ENCODE peak calls at places on chromosomes 1 and 21, in six cellular contexts. One of them, this sample, is unnamed.
A peak's percentile ranks its signal among the peaks of the same experiment; 100 is the strongest.

GRCh38 chr21:21845901-21846396 is 847.7 kb downstream of the NCAM2 start:
- DNase-seq in endothelial cell: no peak
- DNase-seq in adrenal gland: no peak
- DNase-seq in transverse colon: no peak
- DNase-seq in cardiac fibroblast: no peak
- DNase-seq in pancreas: no peak
- DNase-seq in this sample: no peak

GRCh38 chr1:116769561-116769977 is 15.3 kb downstream of the CD2 start:
- DNase-seq in endothelial cell: no peak
- DNase-seq in adrenal gland: no peak
- DNase-seq in transverse colon: peak; percentile 37
- DNase-seq in cardiac fibroblast: peak; percentile 32
- DNase-seq in pancreas: no peak
- DNase-seq in this sample: no peak

GRCh38 chr1:208778417-208778816 is 534.2 kb upstream of the PLXNA2 start:
- DNase-seq in endothelial cell: no peak
- DNase-seq in adrenal gland: no peak
- DNase-seq in transverse colon: no peak
- DNase-seq in cardiac fibroblast: no peak
- DNase-seq in pancreas: no peak
- DNase-seq in this sample: no peak

GRCh38 chr1:154328318-154329151 is 3.2 kb downstream of the ATP8B2 start:
- DNase-seq in endothelial cell: peak; percentile 73
- DNase-seq in adrenal gland: peak; percentile 83
- DNase-seq in transverse colon: peak; percentile 89
- DNase-seq in cardiac fibroblast: peak; percentile 78
- DNase-seq in pancreas: peak; percentile 82
- DNase-seq in this sample: no peak

GRCh38 chr1:3827813-3828307 is 29.2 kb downstream of the CEP104 start:
- DNase-seq in endothelial cell: no peak
- DNase-seq in adrenal gland: no peak
- DNase-seq in transverse colon: no peak
- DNase-seq in cardiac fibroblast: no peak
- DNase-seq in pancreas: no peak
- DNase-seq in this sample: no peak

GRCh38 chr1:28894785-28895184 is 19.6 kb upstream of the EPB41 start:
- DNase-seq in endothelial cell: no peak
- DNase-seq in adrenal gland: no peak
- DNase-seq in transverse colon: no peak
- DNase-seq in cardiac fibroblast: no peak
- DNase-seq in pancreas: no peak
- DNase-seq in this sample: no peak

GRCh38 chr1:67390041-67390887 is 39.9 kb downstream of the SERBP1 start:
- DNase-seq in endothelial cell: no peak
- DNase-seq in adrenal gland: no peak
- DNase-seq in transverse colon: no peak
- DNase-seq in cardiac fibroblast: peak; percentile 38
- DNase-seq in pancreas: no peak
- DNase-seq in this sample: peak; percentile 37

GRCh38 chr21:32463367-32463766 is 50.9 kb downstream of the EVA1C start:
- DNase-seq in endothelial cell: no peak
- DNase-seq in adrenal gland: peak; percentile 39
- DNase-seq in transverse colon: no peak
- DNase-seq in cardiac fibroblast: peak; percentile 72
- DNase-seq in pancreas: no peak
- DNase-seq in this sample: no peak

GRCh38 chr1:248406721-248407692 is 4.2 kb downstream of the OR2T1 start:
- DNase-seq in endothelial cell: no peak
- DNase-seq in adrenal gland: no peak
- DNase-seq in transverse colon: no peak
- DNase-seq in cardiac fibroblast: no peak
- DNase-seq in pancreas: no peak
- DNase-seq in this sample: no peak

DNA sequence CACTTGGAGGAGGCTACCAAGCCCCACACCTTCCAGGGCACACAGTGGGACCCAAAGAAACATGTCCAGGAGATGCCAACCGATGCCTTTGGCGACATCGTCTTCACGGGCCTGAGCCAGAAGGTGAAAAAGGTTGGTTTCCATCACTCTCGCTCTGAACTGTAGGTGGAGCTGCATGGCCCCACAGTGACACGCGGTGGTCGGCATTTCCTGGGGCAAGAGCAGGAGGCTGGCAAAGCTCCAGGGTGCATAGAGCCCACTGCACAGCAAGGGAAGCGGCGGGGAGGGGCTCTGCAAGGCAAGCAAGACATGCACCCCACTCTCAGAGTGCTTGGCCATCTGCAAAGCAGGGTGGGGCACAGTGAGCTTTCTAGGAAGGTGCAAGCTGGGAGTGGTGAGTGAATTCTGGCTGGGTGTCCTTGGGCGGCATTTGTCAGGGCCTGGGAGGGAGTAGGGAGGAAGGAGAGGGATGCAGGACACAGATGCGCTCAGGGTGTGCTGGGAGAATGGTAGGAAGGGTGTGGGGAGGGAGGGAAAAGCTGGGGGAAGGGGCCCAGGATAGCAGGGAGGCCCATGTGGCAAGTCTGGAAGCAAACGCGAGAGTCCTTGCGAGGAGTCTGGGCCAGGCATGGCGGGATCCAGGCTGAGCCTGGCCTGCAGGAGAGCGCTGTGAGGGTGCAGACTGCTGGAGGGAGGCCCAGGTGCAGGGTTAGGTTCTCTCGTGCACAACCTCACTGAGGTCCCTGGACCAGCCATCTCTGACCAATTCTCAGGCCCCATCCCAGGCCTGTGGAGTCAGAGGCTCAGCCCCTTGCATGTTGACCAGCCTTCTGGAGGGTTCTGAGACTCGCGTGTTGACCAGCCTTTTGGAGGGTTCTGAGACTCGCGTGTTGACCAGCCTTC is 11.0 kb downstream of the TRPM2 start:
- DNase-seq in endothelial cell: no peak
- DNase-seq in adrenal gland: no peak
- DNase-seq in transverse colon: no peak
- DNase-seq in cardiac fibroblast: no peak
- DNase-seq in pancreas: no peak
- DNase-seq in this sample: no peak
- TF ChIP-seq CTCF in endothelial cell: no peak
- TF ChIP-seq CTCF in adrenal gland: no peak
- TF ChIP-seq CTCF in transverse colon: no peak
- TF ChIP-seq CTCF in cardiac fibroblast: no peak
- TF ChIP-seq CTCF in pancreas: no peak
- TF ChIP-seq CTCF in this sample: no peak

DNA sequence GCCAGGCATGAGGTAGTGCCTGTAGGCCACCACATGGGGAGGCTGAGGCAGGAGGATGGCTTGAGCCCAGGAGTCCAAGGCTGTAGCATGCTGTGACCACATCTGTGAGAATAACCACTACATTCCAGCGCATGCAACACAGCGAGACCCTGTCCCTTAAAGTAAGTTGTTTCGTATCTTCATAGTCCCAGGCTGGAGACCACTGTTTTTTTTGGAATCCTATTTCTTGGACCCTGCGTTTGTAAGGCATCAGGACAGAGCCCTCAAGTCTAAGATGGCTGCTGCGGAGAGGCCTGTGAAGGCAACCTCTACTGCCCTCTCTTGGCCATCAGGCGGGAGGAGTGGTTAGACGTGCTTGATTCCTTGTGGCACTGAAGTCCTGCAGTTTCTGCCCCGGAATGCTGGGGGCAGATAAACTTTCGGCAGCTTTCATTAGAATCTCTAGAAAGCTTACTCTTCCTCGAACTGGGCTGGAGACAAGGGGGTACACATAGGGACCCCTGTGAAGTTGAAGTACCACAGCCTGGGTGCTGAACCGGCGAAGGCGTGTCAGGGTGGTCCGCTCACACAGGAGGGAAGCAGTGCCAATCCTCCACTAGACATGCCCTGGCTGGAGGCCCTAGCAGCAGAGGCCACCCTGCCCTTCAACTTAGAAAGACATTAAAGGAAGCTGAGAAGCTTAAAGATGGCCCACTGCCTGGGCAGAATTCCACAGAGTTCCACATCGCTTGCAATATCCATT is 36.6 kb downstream of the RABIF start:
- DNase-seq in endothelial cell: peak; percentile 67
- DNase-seq in adrenal gland: peak; percentile 52
- DNase-seq in transverse colon: peak; percentile 35
- DNase-seq in cardiac fibroblast: peak; percentile 80
- DNase-seq in pancreas: no peak
- DNase-seq in this sample: no peak
- TF ChIP-seq CTCF in endothelial cell: peak; percentile 58
- TF ChIP-seq CTCF in adrenal gland: peak; percentile 13
- TF ChIP-seq CTCF in transverse colon: peak; percentile 45
- TF ChIP-seq CTCF in cardiac fibroblast: peak; percentile 64
- TF ChIP-seq CTCF in pancreas: no peak
- TF ChIP-seq CTCF in this sample: peak; percentile 46

GRCh38 chr1:178339834-178340233 is 156.9 kb downstream of the CLEC20A start:
- DNase-seq in endothelial cell: no peak
- DNase-seq in adrenal gland: no peak
- DNase-seq in transverse colon: no peak
- DNase-seq in cardiac fibroblast: no peak
- DNase-seq in pancreas: no peak
- DNase-seq in this sample: no peak
- TF ChIP-seq CTCF in endothelial cell: no peak
- TF ChIP-seq CTCF in adrenal gland: no peak
- TF ChIP-seq CTCF in transverse colon: no peak
- TF ChIP-seq CTCF in cardiac fibroblast: no peak
- TF ChIP-seq CTCF in pancreas: no peak
- TF ChIP-seq CTCF in this sample: no peak

GRCh38 chr1:178294654-178295053 is 200.8 kb downstream of the RASAL2 start:
- DNase-seq in endothelial cell: no peak
- DNase-seq in adrenal gland: no peak
- DNase-seq in transverse colon: no peak
- DNase-seq in cardiac fibroblast: no peak
- DNase-seq in pancreas: no peak
- DNase-seq in this sample: no peak

GRCh38 chr1:178301141-178301540 is 195.6 kb downstream of the CLEC20A start:
- DNase-seq in endothelial cell: no peak
- DNase-seq in adrenal gland: no peak
- DNase-seq in transverse colon: no peak
- DNase-seq in cardiac fibroblast: no peak
- DNase-seq in pancreas: no peak
- DNase-seq in this sample: no peak

DNA sequence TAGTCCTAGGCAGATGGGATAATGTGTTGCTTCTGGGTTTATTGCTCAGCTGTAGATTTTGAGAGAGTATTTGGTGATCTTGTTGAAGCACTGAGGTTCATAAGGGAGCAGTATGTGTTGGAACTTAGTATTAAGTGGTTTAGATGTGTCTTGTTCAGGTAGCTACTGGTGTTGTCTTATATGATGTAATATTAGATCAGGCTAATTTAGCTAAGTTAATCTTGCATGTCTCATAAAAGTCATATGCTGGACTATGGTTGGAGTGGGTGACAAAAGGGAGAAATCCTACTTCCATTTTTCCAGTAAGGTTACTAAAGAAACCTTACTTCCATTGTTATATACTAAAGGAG is 196.4 kb downstream of the CLEC20A start:
- DNase-seq in endothelial cell: no peak
- DNase-seq in adrenal gland: no peak
- DNase-seq in transverse colon: no peak
- DNase-seq in cardiac fibroblast: no peak
- DNase-seq in pancreas: no peak
- DNase-seq in this sample: no peak
- TF ChIP-seq CTCF in endothelial cell: no peak
- TF ChIP-seq CTCF in adrenal gland: no peak
- TF ChIP-seq CTCF in transverse colon: no peak
- TF ChIP-seq CTCF in cardiac fibroblast: no peak
- TF ChIP-seq CTCF in pancreas: no peak
- TF ChIP-seq CTCF in this sample: no peak

DNA sequence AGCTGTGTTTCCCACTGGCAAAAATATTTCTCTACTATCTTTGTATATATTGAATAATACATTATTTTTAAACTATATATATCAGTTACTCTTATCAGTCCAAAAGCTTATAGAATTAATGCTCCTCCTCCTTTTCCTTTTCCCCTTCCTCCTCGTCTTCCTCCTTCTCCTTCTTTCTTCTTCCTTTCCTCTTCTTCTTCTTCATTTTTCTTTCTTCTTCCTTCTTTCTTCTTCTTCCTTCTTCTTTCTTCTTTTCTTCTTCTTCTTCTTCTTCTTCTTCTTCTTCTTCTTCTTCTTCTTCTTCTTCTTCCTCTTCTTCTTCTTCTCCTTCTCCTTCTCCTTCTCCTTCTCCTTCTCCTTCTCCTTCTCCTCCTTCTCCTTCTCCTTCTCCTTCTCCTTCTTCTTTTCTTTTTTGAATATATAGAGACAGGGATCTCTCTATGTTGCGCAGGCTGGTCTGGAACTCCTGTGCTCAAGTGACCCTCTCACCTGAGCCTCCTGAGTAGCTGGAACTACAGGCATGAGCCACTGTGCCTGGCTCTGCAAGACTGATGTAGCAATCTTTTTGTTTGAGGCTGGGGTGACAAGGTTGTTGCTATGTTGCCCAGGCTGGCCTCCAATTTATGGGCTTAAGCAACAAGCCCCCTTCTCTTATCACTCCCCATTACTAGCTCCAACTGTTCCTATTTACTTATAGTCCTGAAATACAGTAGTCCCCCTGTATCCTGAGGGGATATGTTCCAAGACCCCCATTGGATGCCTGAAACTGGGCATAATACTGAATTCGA is 47.4 kb downstream of the MAGI3 start:
- DNase-seq in endothelial cell: no peak
- DNase-seq in adrenal gland: no peak
- DNase-seq in transverse colon: no peak
- DNase-seq in cardiac fibroblast: no peak
- DNase-seq in pancreas: no peak
- DNase-seq in this sample: no peak
- TF ChIP-seq CTCF in endothelial cell: no peak
- TF ChIP-seq CTCF in adrenal gland: no peak
- TF ChIP-seq CTCF in transverse colon: no peak
- TF ChIP-seq CTCF in cardiac fibroblast: no peak
- TF ChIP-seq CTCF in pancreas: no peak
- TF ChIP-seq CTCF in this sample: no peak

GRCh38 chr1:210328746-210329488 is at the start of gene HHAT:
- DNase-seq in endothelial cell: peak; percentile 79
- DNase-seq in adrenal gland: peak; percentile 82
- DNase-seq in transverse colon: peak; percentile 86
- DNase-seq in cardiac fibroblast: peak; percentile 81
- DNase-seq in pancreas: peak; percentile 71
- DNase-seq in this sample: peak; percentile 55
- TF ChIP-seq CTCF in endothelial cell: no peak
- TF ChIP-seq CTCF in adrenal gland: no peak
- TF ChIP-seq CTCF in transverse colon: no peak
- TF ChIP-seq CTCF in cardiac fibroblast: no peak
- TF ChIP-seq CTCF in pancreas: no peak
- TF ChIP-seq CTCF in this sample: peak; percentile 8

GRCh38 chr1:235073331-235073967 is 55.2 kb downstream of the TOMM20 start:
- DNase-seq in endothelial cell: no peak
- DNase-seq in adrenal gland: no peak
- DNase-seq in transverse colon: peak; percentile 88
- DNase-seq in cardiac fibroblast: peak; percentile 33
- DNase-seq in pancreas: peak; percentile 93
- DNase-seq in this sample: no peak
- TF ChIP-seq CTCF in endothelial cell: no peak
- TF ChIP-seq CTCF in adrenal gland: no peak
- TF ChIP-seq CTCF in transverse colon: no peak
- TF ChIP-seq CTCF in cardiac fibroblast: no peak
- TF ChIP-seq CTCF in pancreas: no peak
- TF ChIP-seq CTCF in this sample: no peak